ENCODE peak calls at places on chromosome 16, in five cellular contexts. B is H1, N is breast epithelium, G is GM23338, R is HCT116. F is an unnamed sample.

GRCh38 chr16:3444032-3444388 is 530 bp downstream of the NAA60 start:
- DNase-seq in B (no peak), N (no peak), G (peak; percentile 62), R (peak; percentile 39), F (no peak)

GRCh38 chr16:56931253-56931768 is 631 bp upstream of the HERPUD1 start:
- DNase-seq in B (no peak), N (peak; percentile 43), G (peak; percentile 36), R (no peak), F (no peak)

GRCh38 chr16:11742041-11742535 is 569 bp downstream of the TXNDC11 start:
- DNase-seq in B (no peak), N (peak; percentile 26), G (no peak), R (no peak), F (no peak)

GRCh38 chr16:66740010-66740409 is 11.4 kb downstream of the DYNC1LI2 start:
- DNase-seq in B (no peak), N (no peak), G (peak; percentile 75), R (no peak), F (no peak)

GRCh38 chr16:81485824-81486554 is 41.4 kb downstream of the CMIP start:
- DNase-seq in B (no peak), N (no peak), G (no peak), R (peak; percentile 22), F (no peak)

GRCh38 chr16:8898660-8899318 is 16.6 kb downstream of the LITAFD start:
- DNase-seq in B (no peak), N (no peak), G (no peak), R (no peak), F (no peak)

GRCh38 chr16:68281368-68282063 is 17.2 kb downstream of the SLC7A6 start:
- DNase-seq in B (no peak), N (no peak), G (no peak), R (no peak), F (no peak)

GRCh38 chr16:68257906-68258800 is 6.2 kb upstream of the SLC7A6 start:
- DNase-seq in B (no peak), N (no peak), G (no peak), R (no peak), F (no peak)

GRCh38 chr16:16050106-16050505 is 100.7 kb downstream of the ABCC1 start:
- DNase-seq in B (no peak), N (no peak), G (no peak), R (no peak), F (no peak)

GRCh38 chr16:48499822-48500440 is 110.0 kb downstream of the N4BP1 start:
- DNase-seq in B (no peak), N (peak; percentile 67), G (no peak), R (no peak), F (no peak)

GRCh38 chr16:27777527-27777926 is 227.6 kb downstream of the KATNIP start:
- DNase-seq in B (no peak), N (no peak), G (no peak), R (no peak), F (no peak)

GRCh38 chr16:23858496-23859062 is 22.8 kb downstream of the PRKCB start:
- DNase-seq in B (no peak), N (no peak), G (no peak), R (no peak), F (no peak)

GRCh38 chr16:54928421-54929089 is 2.1 kb upstream of the IRX5 start:
- DNase-seq in B (no peak), N (peak; percentile 92), G (peak; percentile 15), R (no peak), F (no peak)

GRCh38 chr16:77833906-77834599 is 45.7 kb downstream of the VAT1L start:
- DNase-seq in B (peak; percentile 41), N (peak; percentile 23), G (peak; percentile 75), R (no peak), F (no peak)

GRCh38 chr16:56611281-56611833 is 3.0 kb downstream of the MT2A start:
- DNase-seq in B (no peak), N (no peak), G (no peak), R (peak; percentile 27), F (no peak)

GRCh38 chr16:66359012-66359411 is 7.5 kb upstream of the CDH5 start:
- DNase-seq in B (no peak), N (no peak), G (no peak), R (no peak), F (no peak)

GRCh38 chr16:54633943-54634362 is 296.7 kb upstream of the IRX5 start:
- DNase-seq in B (no peak), N (no peak), G (peak; percentile 85), R (peak; percentile 39), F (no peak)

GRCh38 chr16:11708421-11708820 is 34.2 kb downstream of the TXNDC11 start:
- DNase-seq in B (no peak), N (no peak), G (no peak), R (no peak), F (no peak)

GRCh38 chr16:70573451-70574121 is 50.0 kb downstream of the SF3B3 start:
- DNase-seq in B (no peak), N (no peak), G (peak; percentile 28), R (no peak), F (no peak)

GRCh38 chr16:31709181-31709580 is 164.4 kb upstream of the ZNF267 start:
- DNase-seq in B (no peak), N (no peak), G (no peak), R (no peak), F (no peak)

GRCh38 chr16:31707743-31708335 is 165.8 kb upstream of the ZNF267 start:
- DNase-seq in B (no peak), N (no peak), G (no peak), R (no peak), F (no peak)

GRCh38 chr16:31706925-31707324 is 166.7 kb upstream of the ZNF267 start:
- DNase-seq in B (no peak), N (no peak), G (no peak), R (no peak), F (no peak)

GRCh38 chr16:31710134-31710533 is 163.5 kb upstream of the ZNF267 start:
- DNase-seq in B (no peak), N (no peak), G (no peak), R (no peak), F (no peak)

GRCh38 chr16:31708348-31708747 is 165.3 kb upstream of the ZNF267 start:
- DNase-seq in B (no peak), N (no peak), G (no peak), R (no peak), F (no peak)
- TF ChIP-seq POLR2AphosphoS5 in B (no peak), N (no peak), G (no peak), R (no peak), F (no peak)

GRCh38 chr16:1523581-1524245 is 9.8 kb upstream of the TMEM204 start:
- DNase-seq in B (no peak), N (no peak), G (no peak), R (no peak), F (no peak)
- TF ChIP-seq POLR2AphosphoS5 in B (no peak), N (no peak), G (no peak), R (no peak), F (no peak)

GRCh38 chr16:14559809-14560227 is 70.2 kb downstream of the PARN start:
- DNase-seq in B (no peak), N (no peak), G (no peak), R (no peak), F (no peak)
- TF ChIP-seq POLR2AphosphoS5 in B (no peak), N (no peak), G (no peak), R (no peak), F (no peak)

DNA sequence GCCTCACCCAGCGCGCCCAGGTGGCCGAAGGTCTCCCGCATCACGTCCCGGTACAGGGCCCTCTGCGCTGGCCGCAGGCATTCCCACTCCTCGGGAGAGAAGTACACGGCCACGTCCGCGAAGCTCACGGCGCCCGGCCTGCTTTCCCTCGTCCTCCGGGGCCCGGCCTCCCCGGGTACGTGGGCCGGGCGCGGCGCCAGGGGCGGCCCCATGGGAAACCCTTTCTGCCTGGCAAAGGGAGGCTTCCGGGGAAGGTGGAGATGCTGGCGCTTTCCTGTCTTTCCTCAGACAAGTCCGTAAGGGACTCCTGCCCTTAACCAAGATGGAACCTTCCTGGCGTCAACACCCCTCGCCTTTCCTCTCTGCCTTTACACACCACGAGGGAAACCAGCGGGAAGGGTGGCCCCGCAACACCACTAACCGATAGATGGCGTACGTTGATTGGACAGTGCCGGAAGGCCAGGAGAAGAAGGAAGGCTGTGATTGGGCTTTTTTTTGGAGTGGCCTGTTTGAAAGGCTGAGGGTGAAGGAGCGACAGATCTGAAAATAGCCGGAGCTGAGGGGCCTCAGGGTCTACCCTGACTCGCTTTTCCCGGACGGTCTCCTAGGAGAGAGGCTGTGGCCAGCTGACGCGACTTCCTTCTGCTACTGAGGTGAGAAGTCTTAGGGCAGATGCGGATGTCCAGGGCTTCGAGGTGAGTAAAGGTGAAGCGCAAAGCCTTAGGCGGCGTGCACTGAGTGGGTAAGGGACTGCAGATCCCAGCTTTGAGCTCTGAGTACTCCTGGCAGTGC is at the start of gene ZNF785:
- DNase-seq in B (peak; percentile 93), N (peak; percentile 98), G (peak; percentile 99), R (no peak), F (peak; percentile 94)
- TF ChIP-seq POLR2AphosphoS5 in B (peak; percentile 66), N (peak; percentile 87), G (peak; percentile 58), R (no peak), F (no peak)

F was measured in SK-N-MC.